ENCODE peak calls at places on chromosome 18, in five cellular contexts. L is Daoy, R is HCT116, T is AG10803, E is epithelial cell of prostate. M is an unnamed sample.

GRCh38 chr18:76412010-76412817 is 82.8 kb downstream of the ZNF516 start:
- DNase-seq in R (no peak), L (no peak), T (peak; percentile 58), E (no peak), M (no peak)

GRCh38 chr18:68759308-68759707 is 38.6 kb upstream of the CCDC102B start:
- DNase-seq in R (no peak), E (no peak), L (no peak), T (no peak), M (no peak)

GRCh38 chr18:11885278-11885991 is 22.7 kb downstream of the MPPE1 start:
- DNase-seq in T (no peak), L (no peak), E (no peak), R (no peak), M (no peak)

GRCh38 chr18:27731211-27731610 is 445.7 kb downstream of the CDH2 start:
- DNase-seq in T (no peak), R (no peak), L (no peak), E (no peak), M (no peak)

GRCh38 chr18:28766027-28766426 is 589.1 kb upstream of the CDH2 start:
- DNase-seq in E (no peak), T (no peak), L (no peak), R (no peak), M (no peak)

GRCh38 chr18:24050916-24051255 is 36.3 kb downstream of the TTC39C start:
- DNase-seq in E (no peak), T (no peak), R (no peak), L (no peak), M (no peak)

GRCh38 chr18:48615566-48616401 is 77.0 kb downstream of the CTIF start:
- DNase-seq in R (no peak), L (no peak), T (no peak), E (no peak), M (no peak)

GRCh38 chr18:5542393-5543035 is 1.3 kb downstream of the EPB41L3 start:
- DNase-seq in T (peak; percentile 27), E (no peak), L (peak; percentile 35), R (no peak), M (no peak)

GRCh38 chr18:48050176-48050575 is 119.7 kb upstream of the SMAD2 start:
- DNase-seq in E (no peak), T (no peak), R (no peak), L (no peak), M (no peak)

GRCh38 chr18:48222118-48222517 is 187.1 kb downstream of the ZBTB7C start:
- DNase-seq in R (no peak), E (peak; percentile 65), L (peak; percentile 65), T (peak; percentile 19), M (peak; percentile 50)

GRCh38 chr18:66167829-66168463 is 417.1 kb downstream of the CDH7 start:
- DNase-seq in E (no peak), T (no peak), R (no peak), L (no peak), M (no peak)

GRCh38 chr18:73150199-73150598 is 282.4 kb upstream of the NETO1 start:
- DNase-seq in R (no peak), L (no peak), T (no peak), E (no peak), M (no peak)

GRCh38 chr18:53864758-53865157 is 359.7 kb downstream of the MBD2 start:
- DNase-seq in L (no peak), T (peak; percentile 3), E (no peak), R (no peak), M (no peak)

GRCh38 chr18:30088238-30088637 is 954.3 kb downstream of the DSC3 start:
- DNase-seq in T (no peak), E (no peak), R (no peak), L (no peak), M (no peak)

GRCh38 chr18:33900638-33901037 is 322.6 kb downstream of the ASXL3 start:
- DNase-seq in T (no peak), R (no peak), E (no peak), L (no peak), M (no peak)

GRCh38 chr18:8260319-8260718 is 348.9 kb upstream of the RAB12 start:
- DNase-seq in E (peak; percentile 60), T (peak; percentile 19), L (peak; percentile 15), R (no peak), M (no peak)

GRCh38 chr18:49041677-49042570 is 91.2 kb upstream of the SMAD7 start:
- DNase-seq in E (no peak), T (peak; percentile 62), R (peak; percentile 16), L (peak; percentile 43), M (peak; percentile 62)

GRCh38 chr18:3758531-3758930 is 308.6 kb downstream of the TGIF1 start:
- DNase-seq in R (peak; percentile 6), T (peak; percentile 14), E (no peak), L (peak; percentile 46), M (peak; percentile 38)

GRCh38 chr18:75131455-75132000 is 77.4 kb downstream of the PTGR3 start:
- DNase-seq in L (no peak), R (no peak), T (no peak), E (no peak), M (no peak)

GRCh38 chr18:39209173-39209572 is 1643.6 kb upstream of the CELF4 start:
- DNase-seq in L (no peak), R (no peak), E (no peak), T (no peak), M (no peak)

GRCh38 chr18:8426401-8426800 is 182.8 kb upstream of the RAB12 start:
- DNase-seq in E (no peak), L (no peak), R (peak; percentile 16), T (no peak), M (no peak)

GRCh38 chr18:34697891-34698290 is 12.2 kb upstream of the DTNA start:
- DNase-seq in T (no peak), E (peak; percentile 92), L (no peak), R (no peak), M (peak; percentile 3)

GRCh38 chr18:33440011-33440383 is 524 bp downstream of the CCDC178 start:
- DNase-seq in L (peak; percentile 65), E (no peak), T (peak; percentile 12), R (no peak), M (no peak)

GRCh38 chr18:59729781-59730180 is 32.6 kb upstream of the CCBE1 start:
- DNase-seq in T (no peak), R (no peak), E (no peak), L (no peak), M (no peak)

GRCh38 chr18:6219116-6219717 is 195.5 kb downstream of the L3MBTL4 start:
- DNase-seq in L (peak; percentile 54), E (no peak), R (no peak), T (peak; percentile 49), M (peak; percentile 37)

GRCh38 chr18:46411862-46412690 is 244.9 kb downstream of the LOXHD1 start:
- DNase-seq in E (no peak), T (no peak), L (peak; percentile 9), R (no peak), M (no peak)

GRCh38 chr18:73670046-73670445 is 477.6 kb downstream of the FBXO15 start:
- DNase-seq in T (no peak), R (no peak), E (no peak), L (no peak), M (no peak)

GRCh38 chr18:64283059-64283458 is 134.2 kb upstream of the LINC00305 start:
- DNase-seq in L (no peak), R (no peak), E (no peak), T (no peak), M (no peak)

GRCh38 chr18:59957957-59958356 is 58.2 kb downstream of the PMAIP1 start:
- DNase-seq in E (no peak), R (peak; percentile 67), L (peak; percentile 69), T (peak; percentile 54), M (peak; percentile 75)

GRCh38 chr18:66872277-66872676 is 268.4 kb upstream of the CDH19 start:
- DNase-seq in L (no peak), R (no peak), E (no peak), T (no peak), M (peak; percentile 21)

GRCh38 chr18:57436193-57436964 is 1.2 kb downstream of the ONECUT2 start:
- DNase-seq in T (no peak), E (no peak), R (no peak), L (no peak), M (no peak)

GRCh38 chr18:77016133-77016839 is 116.3 kb downstream of the MBP start:
- DNase-seq in E (no peak), R (no peak), L (no peak), T (no peak), M (no peak)

GRCh38 chr18:5424903-5425302 is 118.9 kb downstream of the EPB41L3 start:
- DNase-seq in T (peak; percentile 51), E (no peak), L (peak; percentile 18), R (no peak), M (peak; percentile 67)

GRCh38 chr18:62485684-62486083 is 37.1 kb upstream of the ZCCHC2 start:
- DNase-seq in T (peak; percentile 62), L (peak; percentile 77), E (peak; percentile 95), R (peak; percentile 86), M (no peak)

GRCh38 chr18:12321331-12321730 is 13.3 kb downstream of the TUBB6 start:
- DNase-seq in E (no peak), T (no peak), R (no peak), L (no peak), M (no peak)